ENCODE peak calls at places on chromosomes 12 and 14, in seven cellular contexts. N, I, O, U, M, A and G are unnamed samples.

GRCh38 chr14:78152246-78153068 is 17.7 kb upstream of the NRXN3 start:
- DNase-seq in N (no peak), I (no peak), O (no peak), U (no peak), M (no peak), A (peak), G (no peak)

GRCh38 chr12:63899396-63899795 is 54.9 kb downstream of the SRGAP1 start:
- DNase-seq in N (no peak), I (no peak), O (no peak), U (peak), M (no peak), A (no peak), G (no peak)

GRCh38 chr12:75613981-75614380 is 102.6 kb upstream of the KRR1 start:
- DNase-seq in N (peak), I (no peak), O (no peak), U (no peak), M (peak), A (no peak), G (no peak)

GRCh38 chr12:70044170-70044569 is 199.1 kb upstream of the CNOT2 start:
- DNase-seq in N (peak), I (no peak), O (no peak), U (no peak), M (peak), A (no peak), G (no peak)

GRCh38 chr12:3263939-3264699 is 186.9 kb downstream of the TSPAN9 start:
- DNase-seq in N (no peak), I (no peak), O (no peak), U (no peak), M (no peak), A (no peak), G (no peak)

GRCh38 chr14:89270439-89271227 is 146.4 kb downstream of the FOXN3 start:
- DNase-seq in N (no peak), I (no peak), O (no peak), U (no peak), M (no peak), A (no peak), G (no peak)

GRCh38 chr12:64691227-64691792 is 67.9 kb downstream of the GNS start:
- DNase-seq in N (no peak), I (no peak), O (no peak), U (no peak), M (no peak), A (no peak), G (peak)

GRCh38 chr12:39990122-39991101 is 115.5 kb downstream of the SLC2A13 start:
- DNase-seq in N (peak), I (peak), O (peak), U (peak), M (peak), A (peak), G (no peak)

GRCh38 chr12:54413284-54414190 is 5.5 kb downstream of the ITGA5 start:
- DNase-seq in N (peak), I (no peak), O (no peak), U (no peak), M (peak), A (peak), G (peak)

GRCh38 chr14:101482066-101482465 is 79.2 kb upstream of the DIO3 start:
- DNase-seq in N (no peak), I (no peak), O (no peak), U (no peak), M (no peak), A (no peak), G (no peak)

GRCh38 chr12:131231194-131231980 is 277.7 kb downstream of the ADGRD1 start:
- DNase-seq in N (no peak), I (no peak), O (no peak), U (no peak), M (no peak), A (no peak), G (no peak)

GRCh38 chr12:57047981-57048380 is 1.9 kb downstream of the MYO1A start:
- DNase-seq in N (no peak), I (no peak), O (no peak), U (no peak), M (peak), A (no peak), G (no peak)

GRCh38 chr12:59973515-59973914 is 377.7 kb downstream of the SLC16A7 start:
- DNase-seq in N (peak), I (no peak), O (no peak), U (no peak), M (peak), A (peak), G (no peak)

GRCh38 chr12:113684053-113684907 is 212.6 kb upstream of the LHX5 start:
- DNase-seq in N (peak), I (no peak), O (no peak), U (no peak), M (peak), A (no peak), G (no peak)

GRCh38 chr14:76500480-76500879 is 124.5 kb downstream of the ESRRB start:
- DNase-seq in N (no peak), I (no peak), O (no peak), U (no peak), M (no peak), A (no peak), G (peak)

GRCh38 chr14:60317609-60318008 is 68.6 kb downstream of the PPM1A start:
- DNase-seq in N (no peak), I (no peak), O (no peak), U (no peak), M (no peak), A (peak), G (no peak)

GRCh38 chr14:69241577-69241976 is 18.4 kb upstream of the GALNT16 start:
- DNase-seq in N (no peak), I (no peak), O (no peak), U (no peak), M (no peak), A (no peak), G (no peak)

GRCh38 chr12:6432991-6433390 is 11.8 kb upstream of the CD27 start:
- DNase-seq in N (no peak), I (no peak), O (no peak), U (no peak), M (no peak), A (no peak), G (peak)

GRCh38 chr12:113271853-113272561 is 50.7 kb downstream of the TPCN1 start:
- DNase-seq in N (peak), I (no peak), O (no peak), U (peak), M (peak), A (no peak), G (peak)

GRCh38 chr12:49893753-49894752 is 9.6 kb downstream of the FAIM2 start:
- DNase-seq in N (peak), I (peak), O (no peak), U (peak), M (peak), A (peak), G (no peak)

GRCh38 chr14:55847766-55848165 is 267.8 kb downstream of the KTN1 start:
- DNase-seq in N (peak), I (no peak), O (no peak), U (no peak), M (peak), A (no peak), G (no peak)

GRCh38 chr14:75141967-75142366 is 15.1 kb upstream of the NEK9 start:
- DNase-seq in N (peak), I (no peak), O (no peak), U (no peak), M (peak), A (peak), G (no peak)

GRCh38 chr12:99975321-99975720 is 9.4 kb downstream of the ANKS1B start:
- DNase-seq in N (no peak), I (no peak), O (no peak), U (no peak), M (peak), A (no peak), G (no peak)

GRCh38 chr14:33307691-33308369 is 369.2 kb downstream of the NPAS3 start:
- DNase-seq in N (peak), I (no peak), O (no peak), U (no peak), M (peak), A (peak), G (peak)

GRCh38 chr12:727321-727720 is 25.1 kb upstream of the WNK1 start:
- DNase-seq in N (no peak), I (no peak), O (no peak), U (no peak), M (no peak), A (no peak), G (no peak)

GRCh38 chr12:114692558-114693531 is 8.9 kb upstream of the TBX3 start:
- DNase-seq in N (no peak), I (no peak), O (no peak), U (no peak), M (no peak), A (no peak), G (no peak)

GRCh38 chr12:4828176-4828575 is 81.5 kb upstream of the KCNA1 start:
- DNase-seq in N (no peak), I (no peak), O (no peak), U (no peak), M (no peak), A (no peak), G (no peak)

GRCh38 chr14:99522457-99522891 is 41.3 kb downstream of the CCNK start:
- DNase-seq in N (peak), I (peak), O (no peak), U (no peak), M (peak), A (peak), G (no peak)

GRCh38 chr14:74611672-74612345 is at the start of gene LTBP2:
- DNase-seq in N (peak), I (no peak), O (no peak), U (no peak), M (no peak), A (peak), G (peak)

GRCh38 chr12:109433618-109434017 is 43.5 kb downstream of the KCTD10 start:
- DNase-seq in N (no peak), I (peak), O (no peak), U (no peak), M (no peak), A (no peak), G (no peak)

GRCh38 chr14:61247935-61248334 is 33.2 kb downstream of the TMEM30B start:
- DNase-seq in N (no peak), I (no peak), O (no peak), U (no peak), M (peak), A (no peak), G (no peak)

GRCh38 chr12:92721668-92722067 is 18.9 kb downstream of the PLEKHG7 start:
- DNase-seq in N (no peak), I (no peak), O (no peak), U (no peak), M (no peak), A (no peak), G (no peak)

GRCh38 chr12:26226629-26227375 is 31.4 kb downstream of the SSPN start:
- DNase-seq in N (peak), I (no peak), O (peak), U (peak), M (peak), A (no peak), G (peak)

GRCh38 chr12:89891933-89892332 is 183.3 kb upstream of the ATP2B1 start:
- DNase-seq in N (no peak), I (no peak), O (no peak), U (no peak), M (no peak), A (no peak), G (no peak)

GRCh38 chr12:116736962-116737773 is 701 bp downstream of the SPRING1 start:
- DNase-seq in N (no peak), I (peak), O (no peak), U (no peak), M (no peak), A (no peak), G (no peak)

GRCh38 chr12:116734156-116734768 is 3.6 kb downstream of the SPRING1 start:
- DNase-seq in N (no peak), I (no peak), O (no peak), U (no peak), M (no peak), A (no peak), G (no peak)

GRCh38 chr12:116735084-116735483 is 2.8 kb downstream of the SPRING1 start:
- DNase-seq in N (no peak), I (no peak), O (no peak), U (no peak), M (no peak), A (no peak), G (no peak)

GRCh38 chr12:116737774-116738657 is at the start of the genes RNFT2 and SPRING1:
- DNase-seq in N (peak), I (peak), O (peak), U (peak), M (peak), A (peak), G (peak)

GRCh38 chr12:116735951-116736599 is 1.8 kb downstream of the SPRING1 start:
- DNase-seq in N (no peak), I (no peak), O (no peak), U (peak), M (no peak), A (no peak), G (no peak)
- H3K4me3 ChIP-seq in N (no peak), I (peak), O (no peak), U (peak), M (no peak), A (peak), G (peak)

DNA sequence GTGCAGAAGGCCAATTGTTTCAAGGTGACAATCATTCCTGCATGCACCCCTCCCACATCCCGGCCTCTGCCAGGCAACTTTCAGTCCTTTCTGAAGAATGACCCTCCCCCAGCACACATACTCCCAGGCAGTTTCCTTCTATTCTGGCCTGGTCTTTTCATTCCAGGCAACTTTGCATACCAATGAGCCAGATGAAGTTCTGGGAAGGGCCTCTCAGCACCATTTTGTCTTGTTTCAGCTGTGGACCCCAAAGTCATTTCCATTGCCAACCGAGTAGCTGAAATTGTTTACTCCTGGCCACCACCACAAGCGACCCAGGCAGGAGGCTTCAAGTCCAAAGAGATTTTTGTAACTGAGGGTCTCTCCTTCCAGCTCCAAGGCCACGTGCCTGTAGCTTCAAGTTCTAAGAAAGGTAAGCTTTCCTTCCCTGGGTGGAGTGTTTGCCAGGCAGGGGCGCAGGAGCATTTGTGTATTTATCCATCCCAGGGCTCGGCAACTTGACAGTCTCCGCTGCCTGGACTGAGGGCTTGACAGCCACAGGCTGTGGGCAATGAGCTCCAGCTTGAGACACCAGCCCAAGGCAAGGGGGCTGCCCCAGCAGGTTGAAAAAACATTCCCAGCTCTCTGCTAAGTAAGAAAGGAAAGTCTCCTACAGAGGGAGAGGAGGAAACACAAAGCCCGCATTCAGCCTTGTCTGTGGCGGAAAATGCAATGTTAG is 16.4 kb downstream of the BCL2L14 start:
- DNase-seq in N (no peak), I (no peak), O (peak), U (no peak), M (no peak), A (no peak), G (no peak)
- H3K27ac ChIP-seq in N (no peak), I (no peak), O (peak), U (no peak), M (no peak), A (no peak), G (no peak)

GRCh38 chr14:104138098-104138890 is at the start of gene KIF26A:
- DNase-seq in N (no peak), I (peak), O (no peak), U (peak), M (no peak), A (peak), G (peak)

GRCh38 chr14:104140213-104140462 is 1.8 kb downstream of the KIF26A start:
- DNase-seq in N (no peak), I (no peak), O (no peak), U (peak), M (no peak), A (no peak), G (no peak)

GRCh38 chr14:104140463-104141331 is 2.3 kb downstream of the KIF26A start:
- DNase-seq in N (no peak), I (no peak), O (no peak), U (peak), M (no peak), A (no peak), G (no peak)

GRCh38 chr14:104138891-104139459 is 588 bp downstream of the KIF26A start:
- DNase-seq in N (no peak), I (no peak), O (no peak), U (no peak), M (no peak), A (no peak), G (no peak)

DNA sequence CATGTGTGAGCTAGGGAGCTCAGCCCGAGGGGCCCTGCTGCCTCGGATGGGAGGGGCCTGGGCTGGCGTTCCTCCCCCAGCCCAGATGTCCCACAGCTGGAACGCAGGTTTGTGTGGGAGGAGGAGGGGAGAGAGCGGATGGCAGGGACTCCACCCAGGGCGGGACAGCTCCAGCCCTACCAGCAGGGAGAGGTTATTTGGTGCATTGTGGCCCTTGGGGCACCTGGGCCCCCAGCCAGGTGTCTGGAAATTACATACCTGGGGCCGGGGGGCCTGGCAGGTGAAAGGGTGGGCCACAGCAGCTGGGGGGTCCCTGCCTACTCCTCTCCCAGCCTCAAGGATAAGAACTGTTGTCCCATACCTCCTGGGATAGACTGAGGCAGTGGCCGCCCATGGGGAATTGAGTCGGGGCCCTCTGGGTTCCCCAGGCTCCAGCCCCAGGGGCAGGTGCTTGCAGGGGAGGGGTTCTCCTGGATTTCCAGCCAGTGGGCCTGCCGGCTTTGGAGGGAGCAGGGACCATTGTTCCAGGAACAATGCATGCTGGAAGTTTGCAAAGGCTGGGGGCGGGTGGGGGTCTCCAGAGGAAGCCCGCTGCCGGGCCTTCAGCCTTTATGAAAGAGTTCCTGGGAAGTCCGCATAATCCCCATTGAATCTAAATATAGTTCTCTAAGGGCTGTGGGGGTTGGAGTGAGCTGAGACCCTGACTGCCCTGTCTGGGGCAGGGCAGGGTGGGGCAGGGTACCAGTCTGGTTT is 1.2 kb downstream of the KIF26A start:
- DNase-seq in N (no peak), I (no peak), O (no peak), U (no peak), M (no peak), A (no peak), G (peak)
- H3K4me3 ChIP-seq in N (peak), I (peak), O (peak), U (peak), M (no peak), A (peak), G (peak)

GRCh38 chr12:46660719-46661118 is 165.1 kb downstream of the SLC38A4 start:
- DNase-seq in N (peak), I (no peak), O (no peak), U (no peak), M (no peak), A (no peak), G (no peak)
- H3K27ac ChIP-seq in N (peak), I (peak), O (no peak), U (no peak), M (peak), A (peak), G (peak)

DNA sequence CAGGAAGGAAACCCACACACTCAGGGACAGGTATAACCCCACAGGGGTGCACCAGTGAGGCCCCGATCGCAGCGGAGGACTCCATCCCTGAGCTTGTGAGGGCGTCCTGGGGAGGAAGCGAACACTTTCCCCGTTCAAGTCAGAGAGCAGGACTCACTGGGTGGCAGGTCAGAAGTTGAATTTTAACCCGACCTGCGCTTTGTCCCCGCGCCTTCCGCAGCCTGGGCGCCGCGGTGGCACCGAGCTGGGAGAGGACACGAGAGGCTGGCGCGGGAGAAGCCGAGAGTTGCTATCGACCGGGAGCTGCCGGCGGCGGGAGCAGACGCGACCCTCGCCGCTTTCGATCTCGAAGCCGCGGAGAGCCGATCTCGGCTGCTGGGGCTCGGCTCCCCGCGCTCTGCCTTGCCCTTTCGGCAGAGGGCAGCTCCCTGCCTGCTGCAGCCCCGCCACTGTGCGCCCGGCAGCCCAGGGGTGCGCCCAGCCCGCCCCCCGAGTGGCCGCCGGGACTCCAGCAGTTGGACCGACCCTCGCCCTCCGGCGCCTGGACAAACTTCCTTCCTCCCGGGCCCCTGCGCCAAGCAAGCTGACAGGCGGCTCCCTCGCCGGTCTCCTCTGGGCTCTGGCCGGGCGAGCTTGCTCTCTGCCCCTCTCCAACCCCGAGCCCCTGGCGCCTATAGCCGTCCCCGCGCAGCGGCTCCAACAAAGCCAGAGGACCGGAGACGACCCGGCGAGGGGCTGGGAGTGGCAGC is 918 bp downstream of the LIN7A start:
- DNase-seq in N (peak), I (peak), O (peak), U (peak), M (peak), A (peak), G (peak)
- H3K4me3 ChIP-seq in N (peak), I (peak), O (peak), U (peak), M (peak), A (peak), G (peak)

GRCh38 chr12:52149182-52149641 is 42.6 kb downstream of the KRT80 start:
- DNase-seq in N (no peak), I (no peak), O (no peak), U (no peak), M (no peak), A (no peak), G (no peak)
- H3K27ac ChIP-seq in N (no peak), I (peak), O (peak), U (peak), M (peak), A (no peak), G (peak)

GRCh38 chr12:124232654-124232987 is 62.3 kb upstream of the RFLNA start:
- DNase-seq in N (peak), I (no peak), O (no peak), U (no peak), M (peak), A (no peak), G (no peak)
- H3K4me3 ChIP-seq in N (no peak), I (no peak), O (no peak), U (no peak), M (no peak), A (no peak), G (no peak)

GRCh38 chr12:12902036-12902435 is 10.7 kb downstream of the GPRC5A start:
- DNase-seq in N (peak), I (no peak), O (no peak), U (no peak), M (peak), A (no peak), G (peak)
- H3K27ac ChIP-seq in N (no peak), I (peak), O (no peak), U (peak), M (peak), A (no peak), G (peak)

GRCh38 chr14:30655658-30656057 is 33.5 kb downstream of the SCFD1 start:
- DNase-seq in N (no peak), I (no peak), O (no peak), U (no peak), M (no peak), A (no peak), G (no peak)
- H3K4me3 ChIP-seq in N (no peak), I (no peak), O (no peak), U (no peak), M (no peak), A (no peak), G (no peak)

GRCh38 chr14:53027031-53027430 is 76.2 kb upstream of the FERMT2 start:
- DNase-seq in N (no peak), I (no peak), O (no peak), U (no peak), M (no peak), A (no peak), G (no peak)
- H3K27ac ChIP-seq in N (no peak), I (no peak), O (no peak), U (no peak), M (no peak), A (no peak), G (no peak)